ENCODE peak calls at places on chromosomes 16 and 17, in nine cellular contexts. B is A549, I is stomach, F is sigmoid colon, N is K562, R is ovary, M is transverse colon, V is GM12878, T is suprapubic skin. W is an unnamed sample.
A peak's percentile ranks its signal among the peaks of the same experiment; 100 is the strongest.

GRCh38 chr17:27390540-27390939 is 65.7 kb upstream of the KSR1 start:
- DNase-seq in B (no peak), I (no peak), F (no peak), N (no peak), R (no peak), M (no peak), V (no peak), T (no peak), W (no peak)

GRCh38 chr17:33732116-33732515 is 439.0 kb upstream of the ASIC2 start:
- DNase-seq in B (peak; percentile 18), I (no peak), F (no peak), N (peak; percentile 30), R (no peak), M (no peak), V (no peak), T (no peak), W (no peak)

GRCh38 chr17:72613411-72614292 is 478.8 kb downstream of the SLC39A11 start:
- DNase-seq in B (peak; percentile 80), I (no peak), F (no peak), N (no peak), R (no peak), M (no peak), V (no peak), T (no peak), W (no peak)

GRCh38 chr16:80543162-80543561 is 2.4 kb downstream of the DYNLRB2 start:
- DNase-seq in B (no peak), I (no peak), F (no peak), N (no peak), R (no peak), M (no peak), V (no peak), T (no peak), W (no peak)

GRCh38 chr17:74542166-74542565 is 3.7 kb downstream of the CD300C start:
- DNase-seq in B (no peak), I (no peak), F (peak; percentile 25), N (no peak), R (no peak), M (no peak), V (no peak), T (no peak), W (no peak)

GRCh38 chr17:60743812-60744211 is 66.2 kb downstream of the BCAS3 start:
- DNase-seq in B (no peak), I (no peak), F (no peak), N (no peak), R (no peak), M (no peak), V (no peak), T (no peak), W (no peak)

GRCh38 chr17:74785096-74785980 is 9.2 kb upstream of the NAT9 start:
- DNase-seq in B (no peak), I (no peak), F (no peak), N (no peak), R (no peak), M (no peak), V (no peak), T (no peak), W (no peak)

GRCh38 chr16:55643161-55643970 is 12.4 kb upstream of the SLC6A2 start:
- DNase-seq in B (no peak), I (peak; percentile 59), F (no peak), N (peak; percentile 37), R (no peak), M (peak; percentile 10), V (no peak), T (no peak), W (no peak)

GRCh38 chr17:60528828-60529227 is 2.8 kb upstream of the APPBP2 start:
- DNase-seq in B (no peak), I (no peak), F (no peak), N (no peak), R (no peak), M (no peak), V (no peak), T (no peak), W (no peak)

GRCh38 chr16:72811188-72811720 is 236.7 kb downstream of the ZFHX3 start:
- DNase-seq in B (no peak), I (no peak), F (no peak), N (no peak), R (no peak), M (no peak), V (no peak), T (no peak), W (no peak)

GRCh38 chr17:39813631-39814030 is 50.5 kb downstream of the IKZF3 start:
- DNase-seq in B (no peak), I (no peak), F (no peak), N (no peak), R (no peak), M (no peak), V (no peak), T (no peak), W (no peak)

GRCh38 chr16:76201385-76201784 is 75.8 kb upstream of the CNTNAP4 start:
- DNase-seq in B (no peak), I (no peak), F (no peak), N (no peak), R (no peak), M (no peak), V (no peak), T (no peak), W (no peak)

GRCh38 chr16:89281829-89282228 is 64.3 kb downstream of the ZNF778 start:
- DNase-seq in B (no peak), I (no peak), F (no peak), N (no peak), R (no peak), M (no peak), V (no peak), T (no peak), W (no peak)

GRCh38 chr16:84820305-84820684 is 510 bp downstream of the CRISPLD2 start:
- DNase-seq in B (no peak), I (no peak), F (peak; percentile 64), N (no peak), R (no peak), M (no peak), V (no peak), T (no peak), W (no peak)

GRCh38 chr17:50516980-50517379 is 8.7 kb downstream of the MYCBPAP start:
- DNase-seq in B (no peak), I (no peak), F (no peak), N (no peak), R (no peak), M (no peak), V (no peak), T (no peak), W (no peak)

GRCh38 chr17:76568771-76569170 is 16.9 kb downstream of the ST6GALNAC2 start:
- DNase-seq in B (no peak), I (no peak), F (no peak), N (peak; percentile 34), R (no peak), M (no peak), V (no peak), T (no peak), W (no peak)

GRCh38 chr17:76566613-76566943 is 19.1 kb downstream of the ST6GALNAC2 start:
- DNase-seq in B (no peak), I (no peak), F (no peak), N (no peak), R (no peak), M (no peak), V (no peak), T (no peak), W (no peak)

GRCh38 chr17:76565728-76566612 is 19.7 kb downstream of the ST6GALNAC2 start:
- DNase-seq in B (no peak), I (no peak), F (no peak), N (no peak), R (no peak), M (no peak), V (no peak), T (no peak), W (no peak)

GRCh38 chr17:76566988-76567431 is 18.6 kb downstream of the ST6GALNAC2 start:
- DNase-seq in B (no peak), I (no peak), F (no peak), N (peak; percentile 24), R (no peak), M (no peak), V (no peak), T (no peak), W (no peak)

DNA sequence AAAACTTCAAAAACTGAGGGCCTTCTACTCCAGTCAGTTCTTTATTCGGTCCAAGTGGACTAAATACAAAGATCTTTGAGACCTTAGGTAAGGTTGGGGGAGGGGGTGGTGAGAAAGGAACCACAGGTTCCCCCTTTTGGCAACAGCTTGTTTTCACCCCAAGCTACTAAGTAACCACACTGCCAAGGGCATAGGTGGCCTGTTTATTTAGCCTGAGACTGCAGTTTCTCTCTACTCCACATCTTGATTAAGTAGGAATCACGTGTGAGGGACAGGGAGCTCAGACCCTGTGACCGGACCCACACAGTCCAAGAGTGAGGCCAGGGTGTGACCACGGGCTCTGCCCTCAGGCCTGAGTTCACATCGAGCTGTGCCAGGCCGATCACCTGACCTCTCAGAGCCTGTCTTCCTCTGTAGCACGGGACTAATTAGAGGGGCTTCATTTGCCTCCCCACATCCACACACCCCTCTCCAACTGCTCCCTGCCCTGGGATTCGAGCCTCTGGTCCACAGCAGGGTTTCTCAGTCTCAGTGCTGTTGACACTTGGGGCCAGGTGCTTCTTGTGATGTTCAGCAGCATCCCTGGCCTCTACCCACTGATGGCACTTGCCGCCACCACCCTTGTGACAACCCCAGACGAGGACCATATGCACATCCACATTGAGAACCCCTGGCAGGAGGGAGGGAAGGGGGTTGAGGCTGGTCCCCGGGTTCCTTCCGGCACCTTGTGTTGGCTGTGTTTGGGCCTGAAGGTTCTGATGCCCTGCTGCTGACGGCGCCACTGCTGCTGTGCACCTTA is 17.8 kb downstream of the ST6GALNAC2 start:
- DNase-seq in B (no peak), I (peak; percentile 75), F (no peak), N (peak; percentile 30), R (no peak), M (no peak), V (no peak), T (no peak), W (no peak)
- TF ChIP-seq CTCF in B (no peak), I (no peak), F (no peak), N (no peak), R (no peak), M (no peak), V (no peak), T (no peak), W (no peak)

GRCh38 chr17:4664230-4664629 is 22.8 kb upstream of the ALOX15 start:
- DNase-seq in B (no peak), I (no peak), F (no peak), N (no peak), R (no peak), M (no peak), V (no peak), T (no peak), W (no peak)
- TF ChIP-seq EP300 in B (no peak), I (no peak), F (no peak), N (no peak), R (no peak), M (no peak), V (no peak), T (no peak), W (no peak)

DNA sequence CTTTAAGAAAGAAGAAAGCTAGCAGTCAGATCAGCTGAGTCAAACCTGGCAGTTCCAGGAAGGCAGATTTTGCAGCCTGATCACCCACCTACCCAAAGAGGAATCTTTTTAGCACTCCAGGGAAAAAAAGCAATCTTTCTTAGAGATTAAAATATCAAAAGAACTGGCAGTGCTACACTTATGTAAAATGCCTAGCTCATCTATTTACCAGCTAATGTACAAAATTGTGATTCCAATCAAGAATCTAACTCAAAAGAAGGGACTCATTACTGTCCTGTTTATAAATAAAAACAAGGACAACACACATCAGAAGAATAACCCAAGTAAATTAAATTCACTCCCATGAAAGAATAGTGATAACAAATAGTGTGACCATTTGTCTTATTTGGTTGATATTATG is 222.4 kb upstream of the ERCC4 start:
- DNase-seq in B (no peak), I (no peak), F (no peak), N (no peak), R (no peak), M (no peak), V (no peak), T (no peak), W (no peak)
- H3K27ac ChIP-seq in B (no peak overlapping the region), I (no peak overlapping the region), F (no peak overlapping the region), N (no peak overlapping the region), R (no peak overlapping the region), M (no peak overlapping the region), V (no peak overlapping the region), T (no peak overlapping the region), W (no peak overlapping the region)

GRCh38 chr17:79950711-79951110 is 85.0 kb downstream of the TBC1D16 start:
- DNase-seq in B (no peak), I (no peak), F (peak; percentile 67), N (no peak), R (peak; percentile 36), M (no peak), V (no peak), T (peak; percentile 46), W (no peak)
- TF ChIP-seq CTCF in B (no peak), I (no peak), F (no peak), N (no peak), R (no peak), M (no peak), V (no peak), T (no peak), W (no peak)

W was measured in tibial nerve.